ENCODE peak calls at places on chromosomes 7 and 10, in seven cellular contexts. K is NCI-H2081; L is naive thymus-derived CD8-positive, alpha-beta T cell; I is B cell; U is BJ; V is AG10803; G is epithelial cell of prostate. J is an unnamed sample.

GRCh38 chr10:95784279-95784913 is 28.4 kb downstream of the ENTPD1 start:
- DNase-seq in K (peak), L (no peak), I (peak), U (no peak), V (no peak), G (no peak), J (no peak)

GRCh38 chr7:47506716-47507354 is 75.1 kb downstream of the TNS3 start:
- DNase-seq in K (no peak), L (no peak), I (no peak), U (no peak), V (peak), G (no peak), J (no peak)

GRCh38 chr7:12647364-12648219 is 39.8 kb upstream of the ARL4A start:
- DNase-seq in K (no peak), L (no peak), I (no peak), U (no peak), V (peak), G (peak), J (peak)

GRCh38 chr7:40297741-40298311 is 163.0 kb downstream of the SUGCT start:
- DNase-seq in K (no peak), L (no peak), I (no peak), U (no peak), V (peak), G (no peak), J (peak)

GRCh38 chr10:100995171-100995570 is 4.4 kb upstream of the LZTS2 start:
- DNase-seq in K (no peak), L (no peak), I (no peak), U (no peak), V (no peak), G (no peak), J (no peak)

GRCh38 chr7:6556196-6556595 is 4.9 kb upstream of the GRID2IP start:
- DNase-seq in K (no peak), L (no peak), I (no peak), U (no peak), V (no peak), G (no peak), J (no peak)

GRCh38 chr7:156731651-156732050 is 91.1 kb downstream of the RNF32 start:
- DNase-seq in K (no peak), L (no peak), I (no peak), U (no peak), V (peak), G (no peak), J (no peak)

GRCh38 chr10:79196470-79197461 is 128.0 kb downstream of the ZMIZ1 start:
- DNase-seq in K (peak), L (peak), I (peak), U (no peak), V (no peak), G (no peak), J (peak)

GRCh38 chr10:101660268-101660667 is 34.7 kb downstream of the FBXW4 start:
- DNase-seq in K (no peak), L (no peak), I (no peak), U (no peak), V (no peak), G (no peak), J (no peak)

GRCh38 chr10:3107426-3107961 is 40.1 kb downstream of the PFKP start:
- DNase-seq in K (no peak), L (no peak), I (no peak), U (no peak), V (peak), G (peak), J (peak)

GRCh38 chr10:19745672-19746071 is 70.6 kb upstream of the PLXDC2 start:
- DNase-seq in K (no peak), L (no peak), I (no peak), U (no peak), V (peak), G (no peak), J (peak)

GRCh38 chr7:12370249-12370648 is 33.4 kb downstream of the VWDE start:
- DNase-seq in K (no peak), L (no peak), I (no peak), U (no peak), V (no peak), G (no peak), J (no peak)

GRCh38 chr10:59362991-59363390 is 642 bp upstream of the FAM13C start:
- DNase-seq in K (peak), L (no peak), I (no peak), U (no peak), V (peak), G (no peak), J (peak)

GRCh38 chr7:28848906-28849305 is 109.2 kb downstream of the TRIL start:
- DNase-seq in K (no peak), L (no peak), I (no peak), U (no peak), V (no peak), G (no peak), J (no peak)

J was measured in myocyte.